ENCODE peak calls at places on chromosomes 4 and X, in seven cellular contexts. One of them, this sample, is unnamed.

GRCh38 chrX:47226531-47227333 is 6.1 kb upstream of the USP11 start:
- DNase-seq in RWPE1: no peak
- DNase-seq in central memory CD8-positive, alpha-beta T cell: no peak
- DNase-seq in NCI-H1694: no peak
- DNase-seq in HuH-7: no peak
- DNase-seq in stimulated activated CD4-positive, alpha-beta T cell treated with anti-CD3 and anti-CD28 coated beads, Interleukin-15, amount 100 ng/mL, for 1 hour: no peak
- DNase-seq in nucleus accumbens: no peak
- DNase-seq in this sample: peak; percentile 81

GRCh38 chr4:7766086-7766485 is 173.6 kb downstream of the AFAP1 start:
- DNase-seq in RWPE1: no peak
- DNase-seq in central memory CD8-positive, alpha-beta T cell: no peak
- DNase-seq in NCI-H1694: no peak
- DNase-seq in HuH-7: no peak
- DNase-seq in stimulated activated CD4-positive, alpha-beta T cell treated with anti-CD3 and anti-CD28 coated beads, Interleukin-15, amount 100 ng/mL, for 1 hour: no peak
- DNase-seq in nucleus accumbens: no peak
- DNase-seq in this sample: no peak

GRCh38 chrX:29143356-29143755 is 556.1 kb downstream of the IL1RAPL1 start:
- DNase-seq in RWPE1: no peak
- DNase-seq in central memory CD8-positive, alpha-beta T cell: no peak
- DNase-seq in NCI-H1694: no peak
- DNase-seq in HuH-7: no peak
- DNase-seq in stimulated activated CD4-positive, alpha-beta T cell treated with anti-CD3 and anti-CD28 coated beads, Interleukin-15, amount 100 ng/mL, for 1 hour: no peak
- DNase-seq in nucleus accumbens: no peak
- DNase-seq in this sample: no peak

GRCh38 chr4:36786519-36786918 is 458.0 kb upstream of the NWD2 start:
- DNase-seq in RWPE1: no peak
- DNase-seq in central memory CD8-positive, alpha-beta T cell: no peak
- DNase-seq in NCI-H1694: no peak
- DNase-seq in HuH-7: no peak
- DNase-seq in stimulated activated CD4-positive, alpha-beta T cell treated with anti-CD3 and anti-CD28 coated beads, Interleukin-15, amount 100 ng/mL, for 1 hour: no peak
- DNase-seq in nucleus accumbens: no peak
- DNase-seq in this sample: no peak

GRCh38 chr4:156571146-156571545 is 400.5 kb downstream of the PDGFC start:
- DNase-seq in RWPE1: no peak
- DNase-seq in central memory CD8-positive, alpha-beta T cell: no peak
- DNase-seq in NCI-H1694: no peak
- DNase-seq in HuH-7: no peak
- DNase-seq in stimulated activated CD4-positive, alpha-beta T cell treated with anti-CD3 and anti-CD28 coated beads, Interleukin-15, amount 100 ng/mL, for 1 hour: no peak
- DNase-seq in nucleus accumbens: no peak
- DNase-seq in this sample: no peak

GRCh38 chr4:166594326-166594946 is 639.9 kb downstream of the SPOCK3 start:
- DNase-seq in RWPE1: peak; percentile 62
- DNase-seq in central memory CD8-positive, alpha-beta T cell: no peak
- DNase-seq in NCI-H1694: no peak
- DNase-seq in HuH-7: peak; percentile 4
- DNase-seq in stimulated activated CD4-positive, alpha-beta T cell treated with anti-CD3 and anti-CD28 coated beads, Interleukin-15, amount 100 ng/mL, for 1 hour: no peak
- DNase-seq in nucleus accumbens: no peak
- DNase-seq in this sample: no peak

GRCh38 chr4:138588501-138588900 is 346.4 kb upstream of the SLC7A11 start:
- DNase-seq in RWPE1: no peak
- DNase-seq in central memory CD8-positive, alpha-beta T cell: no peak
- DNase-seq in NCI-H1694: no peak
- DNase-seq in HuH-7: no peak
- DNase-seq in stimulated activated CD4-positive, alpha-beta T cell treated with anti-CD3 and anti-CD28 coated beads, Interleukin-15, amount 100 ng/mL, for 1 hour: no peak
- DNase-seq in nucleus accumbens: no peak
- DNase-seq in this sample: no peak

GRCh38 chr4:47434931-47435330 is 28.6 kb downstream of the COMMD8 start:
- DNase-seq in RWPE1: no peak
- DNase-seq in central memory CD8-positive, alpha-beta T cell: no peak
- DNase-seq in NCI-H1694: no peak
- DNase-seq in HuH-7: no peak
- DNase-seq in stimulated activated CD4-positive, alpha-beta T cell treated with anti-CD3 and anti-CD28 coated beads, Interleukin-15, amount 100 ng/mL, for 1 hour: no peak
- DNase-seq in nucleus accumbens: no peak
- DNase-seq in this sample: no peak

GRCh38 chr4:108466936-108467902 is 153.2 kb upstream of the RPL34 start:
- DNase-seq in RWPE1: peak; percentile 72
- DNase-seq in central memory CD8-positive, alpha-beta T cell: no peak
- DNase-seq in NCI-H1694: no peak
- DNase-seq in HuH-7: no peak
- DNase-seq in stimulated activated CD4-positive, alpha-beta T cell treated with anti-CD3 and anti-CD28 coated beads, Interleukin-15, amount 100 ng/mL, for 1 hour: no peak
- DNase-seq in nucleus accumbens: no peak
- DNase-seq in this sample: no peak

GRCh38 chrX:115367956-115368355 is 78.4 kb downstream of the LUZP4 start:
- DNase-seq in RWPE1: no peak
- DNase-seq in central memory CD8-positive, alpha-beta T cell: no peak
- DNase-seq in NCI-H1694: no peak
- DNase-seq in HuH-7: no peak
- DNase-seq in stimulated activated CD4-positive, alpha-beta T cell treated with anti-CD3 and anti-CD28 coated beads, Interleukin-15, amount 100 ng/mL, for 1 hour: no peak
- DNase-seq in nucleus accumbens: no peak
- DNase-seq in this sample: no peak

GRCh38 chr4:1240721-1241465 is 8.0 kb downstream of the CTBP1 start:
- DNase-seq in RWPE1: no peak
- DNase-seq in central memory CD8-positive, alpha-beta T cell: no peak
- DNase-seq in NCI-H1694: no peak
- DNase-seq in HuH-7: no peak
- DNase-seq in stimulated activated CD4-positive, alpha-beta T cell treated with anti-CD3 and anti-CD28 coated beads, Interleukin-15, amount 100 ng/mL, for 1 hour: no peak
- DNase-seq in nucleus accumbens: no peak
- DNase-seq in this sample: peak; percentile 78

GRCh38 chr4:89099034-89099433 is 12.3 kb upstream of the TIGD2 start:
- DNase-seq in RWPE1: no peak
- DNase-seq in central memory CD8-positive, alpha-beta T cell: no peak
- DNase-seq in NCI-H1694: no peak
- DNase-seq in HuH-7: no peak
- DNase-seq in stimulated activated CD4-positive, alpha-beta T cell treated with anti-CD3 and anti-CD28 coated beads, Interleukin-15, amount 100 ng/mL, for 1 hour: no peak
- DNase-seq in nucleus accumbens: no peak
- DNase-seq in this sample: no peak

GRCh38 chr4:78653655-78654054 is 102.1 kb downstream of the ANXA3 start:
- DNase-seq in RWPE1: no peak
- DNase-seq in central memory CD8-positive, alpha-beta T cell: no peak
- DNase-seq in NCI-H1694: no peak
- DNase-seq in HuH-7: no peak
- DNase-seq in stimulated activated CD4-positive, alpha-beta T cell treated with anti-CD3 and anti-CD28 coated beads, Interleukin-15, amount 100 ng/mL, for 1 hour: no peak
- DNase-seq in nucleus accumbens: no peak
- DNase-seq in this sample: no peak

GRCh38 chr4:94540476-94540875 is 88.7 kb downstream of the PDLIM5 start:
- DNase-seq in RWPE1: peak; percentile 57
- DNase-seq in central memory CD8-positive, alpha-beta T cell: no peak
- DNase-seq in NCI-H1694: no peak
- DNase-seq in HuH-7: no peak
- DNase-seq in stimulated activated CD4-positive, alpha-beta T cell treated with anti-CD3 and anti-CD28 coated beads, Interleukin-15, amount 100 ng/mL, for 1 hour: no peak
- DNase-seq in nucleus accumbens: no peak
- DNase-seq in this sample: no peak

GRCh38 chrX:13690836-13691235 is 1.9 kb downstream of the RAB9A start:
- DNase-seq in RWPE1: no peak
- DNase-seq in central memory CD8-positive, alpha-beta T cell: no peak
- DNase-seq in NCI-H1694: no peak
- DNase-seq in HuH-7: no peak
- DNase-seq in stimulated activated CD4-positive, alpha-beta T cell treated with anti-CD3 and anti-CD28 coated beads, Interleukin-15, amount 100 ng/mL, for 1 hour: no peak
- DNase-seq in nucleus accumbens: no peak
- DNase-seq in this sample: no peak

GRCh38 chrX:85052636-85053343 is 49.1 kb downstream of the APOOL start:
- DNase-seq in RWPE1: peak; percentile 30
- DNase-seq in central memory CD8-positive, alpha-beta T cell: no peak
- DNase-seq in NCI-H1694: no peak
- DNase-seq in HuH-7: no peak
- DNase-seq in stimulated activated CD4-positive, alpha-beta T cell treated with anti-CD3 and anti-CD28 coated beads, Interleukin-15, amount 100 ng/mL, for 1 hour: no peak
- DNase-seq in nucleus accumbens: no peak
- DNase-seq in this sample: no peak

GRCh38 chrX:65671286-65671685 is 3.8 kb downstream of the MSN start:
- DNase-seq in RWPE1: no peak
- DNase-seq in central memory CD8-positive, alpha-beta T cell: no peak
- DNase-seq in NCI-H1694: no peak
- DNase-seq in HuH-7: no peak
- DNase-seq in stimulated activated CD4-positive, alpha-beta T cell treated with anti-CD3 and anti-CD28 coated beads, Interleukin-15, amount 100 ng/mL, for 1 hour: no peak
- DNase-seq in nucleus accumbens: no peak
- DNase-seq in this sample: no peak

GRCh38 chr4:150250998-150251651 is 172.9 kb downstream of the DCLK2 start:
- DNase-seq in RWPE1: peak; percentile 19
- DNase-seq in central memory CD8-positive, alpha-beta T cell: no peak
- DNase-seq in NCI-H1694: no peak
- DNase-seq in HuH-7: no peak
- DNase-seq in stimulated activated CD4-positive, alpha-beta T cell treated with anti-CD3 and anti-CD28 coated beads, Interleukin-15, amount 100 ng/mL, for 1 hour: no peak
- DNase-seq in nucleus accumbens: no peak
- DNase-seq in this sample: no peak

GRCh38 chrX:92213781-92214180 is 434.6 kb downstream of the PCDH11X start:
- DNase-seq in RWPE1: peak; percentile 11
- DNase-seq in central memory CD8-positive, alpha-beta T cell: no peak
- DNase-seq in NCI-H1694: no peak
- DNase-seq in HuH-7: no peak
- DNase-seq in stimulated activated CD4-positive, alpha-beta T cell treated with anti-CD3 and anti-CD28 coated beads, Interleukin-15, amount 100 ng/mL, for 1 hour: no peak
- DNase-seq in nucleus accumbens: no peak
- DNase-seq in this sample: no peak

GRCh38 chr4:3205995-3206394 is 43.0 kb upstream of the MSANTD1 start:
- DNase-seq in RWPE1: no peak
- DNase-seq in central memory CD8-positive, alpha-beta T cell: no peak
- DNase-seq in NCI-H1694: no peak
- DNase-seq in HuH-7: no peak
- DNase-seq in stimulated activated CD4-positive, alpha-beta T cell treated with anti-CD3 and anti-CD28 coated beads, Interleukin-15, amount 100 ng/mL, for 1 hour: no peak
- DNase-seq in nucleus accumbens: no peak
- DNase-seq in this sample: peak; percentile 82

GRCh38 chr4:125750827-125751466 is 436.2 kb downstream of the FAT4 start:
- DNase-seq in RWPE1: no peak
- DNase-seq in central memory CD8-positive, alpha-beta T cell: no peak
- DNase-seq in NCI-H1694: no peak
- DNase-seq in HuH-7: peak; percentile 39
- DNase-seq in stimulated activated CD4-positive, alpha-beta T cell treated with anti-CD3 and anti-CD28 coated beads, Interleukin-15, amount 100 ng/mL, for 1 hour: no peak
- DNase-seq in nucleus accumbens: no peak
- DNase-seq in this sample: no peak

GRCh38 chrX:50953832-50954231 is 43.3 kb downstream of the BMP15 start:
- DNase-seq in RWPE1: no peak
- DNase-seq in central memory CD8-positive, alpha-beta T cell: no peak
- DNase-seq in NCI-H1694: no peak
- DNase-seq in HuH-7: no peak
- DNase-seq in stimulated activated CD4-positive, alpha-beta T cell treated with anti-CD3 and anti-CD28 coated beads, Interleukin-15, amount 100 ng/mL, for 1 hour: no peak
- DNase-seq in nucleus accumbens: no peak
- DNase-seq in this sample: no peak

GRCh38 chr4:86401826-86402225 is 42.0 kb upstream of the MAPK10 start:
- DNase-seq in RWPE1: no peak
- DNase-seq in central memory CD8-positive, alpha-beta T cell: no peak
- DNase-seq in NCI-H1694: no peak
- DNase-seq in HuH-7: no peak
- DNase-seq in stimulated activated CD4-positive, alpha-beta T cell treated with anti-CD3 and anti-CD28 coated beads, Interleukin-15, amount 100 ng/mL, for 1 hour: no peak
- DNase-seq in nucleus accumbens: no peak
- DNase-seq in this sample: no peak

GRCh38 chrX:41558531-41558930 is 111.4 kb downstream of the NYX start:
- DNase-seq in RWPE1: peak; percentile 1
- DNase-seq in central memory CD8-positive, alpha-beta T cell: no peak
- DNase-seq in NCI-H1694: no peak
- DNase-seq in HuH-7: no peak
- DNase-seq in stimulated activated CD4-positive, alpha-beta T cell treated with anti-CD3 and anti-CD28 coated beads, Interleukin-15, amount 100 ng/mL, for 1 hour: no peak
- DNase-seq in nucleus accumbens: no peak
- DNase-seq in this sample: no peak

GRCh38 chr4:56112377-56112776 is 163.6 kb downstream of the CEP135 start:
- DNase-seq in RWPE1: no peak
- DNase-seq in central memory CD8-positive, alpha-beta T cell: no peak
- DNase-seq in NCI-H1694: no peak
- DNase-seq in HuH-7: no peak
- DNase-seq in stimulated activated CD4-positive, alpha-beta T cell treated with anti-CD3 and anti-CD28 coated beads, Interleukin-15, amount 100 ng/mL, for 1 hour: no peak
- DNase-seq in nucleus accumbens: no peak
- DNase-seq in this sample: no peak

GRCh38 chr4:112516076-112516385 is at the start of gene NEUROG2:
- DNase-seq in RWPE1: no peak
- DNase-seq in central memory CD8-positive, alpha-beta T cell: no peak
- DNase-seq in NCI-H1694: no peak
- DNase-seq in HuH-7: no peak
- DNase-seq in stimulated activated CD4-positive, alpha-beta T cell treated with anti-CD3 and anti-CD28 coated beads, Interleukin-15, amount 100 ng/mL, for 1 hour: no peak
- DNase-seq in nucleus accumbens: no peak
- DNase-seq in this sample: no peak

GRCh38 chr4:53233396-53233795 is 132.5 kb downstream of the SCFD2 start:
- DNase-seq in RWPE1: no peak
- DNase-seq in central memory CD8-positive, alpha-beta T cell: no peak
- DNase-seq in NCI-H1694: no peak
- DNase-seq in HuH-7: no peak
- DNase-seq in stimulated activated CD4-positive, alpha-beta T cell treated with anti-CD3 and anti-CD28 coated beads, Interleukin-15, amount 100 ng/mL, for 1 hour: no peak
- DNase-seq in nucleus accumbens: no peak
- DNase-seq in this sample: no peak

GRCh38 chr4:109998867-109999303 is 86.2 kb downstream of the EGF start:
- DNase-seq in RWPE1: peak; percentile 53
- DNase-seq in central memory CD8-positive, alpha-beta T cell: peak; percentile 16
- DNase-seq in NCI-H1694: peak; percentile 18
- DNase-seq in HuH-7: no peak
- DNase-seq in stimulated activated CD4-positive, alpha-beta T cell treated with anti-CD3 and anti-CD28 coated beads, Interleukin-15, amount 100 ng/mL, for 1 hour: no peak
- DNase-seq in nucleus accumbens: no peak
- DNase-seq in this sample: no peak

GRCh38 chrX:29172880-29173279 is 585.6 kb downstream of the IL1RAPL1 start:
- DNase-seq in RWPE1: no peak
- DNase-seq in central memory CD8-positive, alpha-beta T cell: no peak
- DNase-seq in NCI-H1694: no peak
- DNase-seq in HuH-7: no peak
- DNase-seq in stimulated activated CD4-positive, alpha-beta T cell treated with anti-CD3 and anti-CD28 coated beads, Interleukin-15, amount 100 ng/mL, for 1 hour: no peak
- DNase-seq in nucleus accumbens: no peak
- DNase-seq in this sample: no peak

GRCh38 chr4:44446801-44447562 is 1.6 kb downstream of the KCTD8 start:
- DNase-seq in RWPE1: peak; percentile 4
- DNase-seq in central memory CD8-positive, alpha-beta T cell: no peak
- DNase-seq in NCI-H1694: no peak
- DNase-seq in HuH-7: no peak
- DNase-seq in stimulated activated CD4-positive, alpha-beta T cell treated with anti-CD3 and anti-CD28 coated beads, Interleukin-15, amount 100 ng/mL, for 1 hour: no peak
- DNase-seq in nucleus accumbens: no peak
- DNase-seq in this sample: no peak

GRCh38 chr4:13546855-13547562 is 2.7 kb upstream of the NKX3-2 start:
- DNase-seq in RWPE1: no peak
- DNase-seq in central memory CD8-positive, alpha-beta T cell: no peak
- DNase-seq in NCI-H1694: no peak
- DNase-seq in HuH-7: peak; percentile 40
- DNase-seq in stimulated activated CD4-positive, alpha-beta T cell treated with anti-CD3 and anti-CD28 coated beads, Interleukin-15, amount 100 ng/mL, for 1 hour: no peak
- DNase-seq in nucleus accumbens: no peak
- DNase-seq in this sample: peak; percentile 88

GRCh38 chr4:170080496-170080895 is 9.3 kb downstream of the AADAT start:
- DNase-seq in RWPE1: no peak
- DNase-seq in central memory CD8-positive, alpha-beta T cell: no peak
- DNase-seq in NCI-H1694: no peak
- DNase-seq in HuH-7: no peak
- DNase-seq in stimulated activated CD4-positive, alpha-beta T cell treated with anti-CD3 and anti-CD28 coated beads, Interleukin-15, amount 100 ng/mL, for 1 hour: no peak
- DNase-seq in nucleus accumbens: no peak
- DNase-seq in this sample: no peak

GRCh38 chrX:108584617-108585211 is 145.1 kb downstream of the COL4A5 start:
- DNase-seq in RWPE1: peak; percentile 1
- DNase-seq in central memory CD8-positive, alpha-beta T cell: no peak
- DNase-seq in NCI-H1694: no peak
- DNase-seq in HuH-7: no peak
- DNase-seq in stimulated activated CD4-positive, alpha-beta T cell treated with anti-CD3 and anti-CD28 coated beads, Interleukin-15, amount 100 ng/mL, for 1 hour: no peak
- DNase-seq in nucleus accumbens: no peak
- DNase-seq in this sample: no peak

GRCh38 chr4:94669672-94670664 is 87.8 kb upstream of the BMPR1B start:
- DNase-seq in RWPE1: no peak
- DNase-seq in central memory CD8-positive, alpha-beta T cell: no peak
- DNase-seq in NCI-H1694: no peak
- DNase-seq in HuH-7: no peak
- DNase-seq in stimulated activated CD4-positive, alpha-beta T cell treated with anti-CD3 and anti-CD28 coated beads, Interleukin-15, amount 100 ng/mL, for 1 hour: no peak
- DNase-seq in nucleus accumbens: no peak
- DNase-seq in this sample: no peak